ENCODE peak calls at places on chromosomes 2 and 18, in eight cellular contexts. One of them, this sample, is unnamed.

GRCh38 chr2:226655871-226656270 is 143.7 kb downstream of the IRS1 start:
- DNase-seq in HCT116: no peak
- DNase-seq in endodermal cell: no peak
- DNase-seq in pancreas: no peak
- DNase-seq in GM23338: no peak
- DNase-seq in kidney: no peak
- DNase-seq in psoas muscle: no peak
- DNase-seq in astrocyte: peak; percentile 49
- DNase-seq in this sample: no peak

GRCh38 chr2:207226243-207226642 is 60.5 kb upstream of the KLF7 start:
- DNase-seq in endodermal cell: no peak
- DNase-seq in astrocyte: no peak
- DNase-seq in HCT116: no peak
- DNase-seq in pancreas: no peak
- DNase-seq in GM23338: no peak
- DNase-seq in psoas muscle: no peak
- DNase-seq in kidney: no peak
- DNase-seq in this sample: no peak

GRCh38 chr2:67600472-67600871 is 203.3 kb downstream of the ETAA1 start:
- DNase-seq in pancreas: no peak
- DNase-seq in HCT116: no peak
- DNase-seq in psoas muscle: no peak
- DNase-seq in astrocyte: no peak
- DNase-seq in GM23338: peak; percentile 84
- DNase-seq in kidney: no peak
- DNase-seq in endodermal cell: peak; percentile 84
- DNase-seq in this sample: no peak

GRCh38 chr2:85926931-85927527 is 38.2 kb upstream of the ST3GAL5 start:
- DNase-seq in psoas muscle: no peak
- DNase-seq in astrocyte: no peak
- DNase-seq in HCT116: no peak
- DNase-seq in kidney: no peak
- DNase-seq in GM23338: no peak
- DNase-seq in endodermal cell: no peak
- DNase-seq in pancreas: no peak
- DNase-seq in this sample: no peak

GRCh38 chr2:39481611-39482010 is 44.5 kb upstream of the MAP4K3 start:
- DNase-seq in psoas muscle: no peak
- DNase-seq in pancreas: no peak
- DNase-seq in endodermal cell: no peak
- DNase-seq in GM23338: no peak
- DNase-seq in HCT116: no peak
- DNase-seq in astrocyte: peak; percentile 65
- DNase-seq in kidney: no peak
- DNase-seq in this sample: no peak

GRCh38 chr2:63124209-63124608 is 73.6 kb downstream of the OTX1 start:
- DNase-seq in pancreas: no peak
- DNase-seq in endodermal cell: no peak
- DNase-seq in GM23338: no peak
- DNase-seq in psoas muscle: no peak
- DNase-seq in kidney: no peak
- DNase-seq in astrocyte: no peak
- DNase-seq in HCT116: no peak
- DNase-seq in this sample: no peak

GRCh38 chr18:42409005-42409404 is 454.0 kb downstream of the PIK3C3 start:
- DNase-seq in endodermal cell: no peak
- DNase-seq in HCT116: no peak
- DNase-seq in astrocyte: no peak
- DNase-seq in pancreas: no peak
- DNase-seq in GM23338: no peak
- DNase-seq in kidney: no peak
- DNase-seq in psoas muscle: no peak
- DNase-seq in this sample: no peak

GRCh38 chr2:237254369-237254861 is 159.5 kb downstream of the COL6A3 start:
- DNase-seq in psoas muscle: no peak
- DNase-seq in kidney: no peak
- DNase-seq in HCT116: no peak
- DNase-seq in endodermal cell: no peak
- DNase-seq in pancreas: no peak
- DNase-seq in astrocyte: peak; percentile 92
- DNase-seq in GM23338: no peak
- DNase-seq in this sample: no peak

GRCh38 chr2:9018534-9018933 is 15.1 kb upstream of the MBOAT2 start:
- DNase-seq in astrocyte: no peak
- DNase-seq in psoas muscle: no peak
- DNase-seq in kidney: no peak
- DNase-seq in GM23338: no peak
- DNase-seq in pancreas: no peak
- DNase-seq in endodermal cell: no peak
- DNase-seq in HCT116: no peak
- DNase-seq in this sample: no peak

GRCh38 chr2:88540346-88540745 is 86.9 kb downstream of the EIF2AK3 start:
- DNase-seq in GM23338: no peak
- DNase-seq in HCT116: no peak
- DNase-seq in endodermal cell: no peak
- DNase-seq in astrocyte: peak; percentile 13
- DNase-seq in pancreas: no peak
- DNase-seq in kidney: no peak
- DNase-seq in psoas muscle: no peak
- DNase-seq in this sample: no peak

GRCh38 chr2:232839680-232840079 is 30.4 kb upstream of the SNORC start:
- DNase-seq in psoas muscle: peak; percentile 64
- DNase-seq in HCT116: no peak
- DNase-seq in kidney: no peak
- DNase-seq in astrocyte: no peak
- DNase-seq in GM23338: no peak
- DNase-seq in endodermal cell: no peak
- DNase-seq in pancreas: no peak
- DNase-seq in this sample: peak; percentile 66

GRCh38 chr18:74905245-74905644 is 303.7 kb downstream of the PTGR3 start:
- DNase-seq in astrocyte: no peak
- DNase-seq in pancreas: no peak
- DNase-seq in HCT116: no peak
- DNase-seq in endodermal cell: no peak
- DNase-seq in psoas muscle: no peak
- DNase-seq in kidney: no peak
- DNase-seq in GM23338: no peak
- DNase-seq in this sample: no peak

DNA sequence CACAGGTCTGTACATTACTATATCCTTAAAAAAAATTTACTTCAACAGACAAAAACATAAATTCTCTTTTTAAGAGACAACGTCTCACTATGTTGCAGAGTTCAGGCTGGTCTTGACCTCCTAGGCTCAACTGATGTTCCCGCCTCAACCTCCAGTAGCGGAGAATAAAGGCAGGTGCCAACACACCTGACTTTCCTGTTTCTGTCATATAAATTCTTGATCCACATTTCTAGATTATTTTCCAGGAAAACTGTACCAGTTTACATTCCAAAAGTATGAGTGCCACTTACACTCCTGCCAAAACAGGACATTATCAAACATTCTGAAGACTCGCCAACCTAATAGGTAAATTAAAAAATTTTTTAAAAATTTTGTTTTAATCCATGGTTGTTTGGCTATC is 48.6 kb downstream of the PUM2 start:
- DNase-seq in psoas muscle: no peak
- DNase-seq in pancreas: no peak
- DNase-seq in astrocyte: no peak
- DNase-seq in endodermal cell: no peak
- DNase-seq in GM23338: no peak
- DNase-seq in HCT116: no peak
- DNase-seq in kidney: no peak
- DNase-seq in this sample: no peak
- H3K27ac ChIP-seq in psoas muscle: no peak overlapping the region
- H3K27ac ChIP-seq in pancreas: no peak overlapping the region
- H3K27ac ChIP-seq in astrocyte: no peak overlapping the region
- H3K27ac ChIP-seq in endodermal cell: no peak overlapping the region
- H3K27ac ChIP-seq in GM23338: no peak overlapping the region
- H3K27ac ChIP-seq in HCT116: no peak overlapping the region
- H3K27ac ChIP-seq in kidney: no peak overlapping the region
- H3K27ac ChIP-seq in this sample: no peak overlapping the region

GRCh38 chr2:238839428-238839827 is 8.5 kb upstream of the TWIST2 start:
- DNase-seq in endodermal cell: no peak
- DNase-seq in kidney: no peak
- DNase-seq in astrocyte: no peak
- DNase-seq in GM23338: no peak
- DNase-seq in pancreas: no peak
- DNase-seq in HCT116: no peak
- DNase-seq in psoas muscle: no peak
- DNase-seq in this sample: no peak
- TF ChIP-seq CTCF in endodermal cell: peak; percentile 33
- TF ChIP-seq CTCF in kidney: no peak
- TF ChIP-seq CTCF in astrocyte: no peak
- TF ChIP-seq CTCF in GM23338: peak; percentile 12
- TF ChIP-seq CTCF in pancreas: no peak
- TF ChIP-seq CTCF in HCT116: no peak
- TF ChIP-seq CTCF in psoas muscle: no peak
- TF ChIP-seq CTCF in this sample: no peak

GRCh38 chr2:106117882-106118684 is 76.0 kb downstream of the UXS1 start:
- DNase-seq in GM23338: no peak
- DNase-seq in HCT116: no peak
- DNase-seq in kidney: peak; percentile 92
- DNase-seq in pancreas: peak; percentile 34
- DNase-seq in psoas muscle: no peak
- DNase-seq in astrocyte: peak; percentile 10
- DNase-seq in endodermal cell: no peak
- DNase-seq in this sample: no peak

GRCh38 chr2:106119074-106119473 is 75.0 kb downstream of the UXS1 start:
- DNase-seq in endodermal cell: no peak
- DNase-seq in pancreas: no peak
- DNase-seq in psoas muscle: no peak
- DNase-seq in HCT116: no peak
- DNase-seq in kidney: no peak
- DNase-seq in GM23338: no peak
- DNase-seq in astrocyte: no peak
- DNase-seq in this sample: no peak

GRCh38 chr2:106117347-106117746 is 76.8 kb downstream of the UXS1 start:
- DNase-seq in kidney: no peak
- DNase-seq in pancreas: no peak
- DNase-seq in HCT116: no peak
- DNase-seq in astrocyte: no peak
- DNase-seq in psoas muscle: no peak
- DNase-seq in endodermal cell: no peak
- DNase-seq in GM23338: no peak
- DNase-seq in this sample: no peak

GRCh38 chr2:106124126-106124756 is 69.9 kb downstream of the UXS1 start:
- DNase-seq in HCT116: no peak
- DNase-seq in endodermal cell: no peak
- DNase-seq in pancreas: no peak
- DNase-seq in GM23338: no peak
- DNase-seq in kidney: no peak
- DNase-seq in psoas muscle: no peak
- DNase-seq in astrocyte: no peak
- DNase-seq in this sample: no peak

DNA sequence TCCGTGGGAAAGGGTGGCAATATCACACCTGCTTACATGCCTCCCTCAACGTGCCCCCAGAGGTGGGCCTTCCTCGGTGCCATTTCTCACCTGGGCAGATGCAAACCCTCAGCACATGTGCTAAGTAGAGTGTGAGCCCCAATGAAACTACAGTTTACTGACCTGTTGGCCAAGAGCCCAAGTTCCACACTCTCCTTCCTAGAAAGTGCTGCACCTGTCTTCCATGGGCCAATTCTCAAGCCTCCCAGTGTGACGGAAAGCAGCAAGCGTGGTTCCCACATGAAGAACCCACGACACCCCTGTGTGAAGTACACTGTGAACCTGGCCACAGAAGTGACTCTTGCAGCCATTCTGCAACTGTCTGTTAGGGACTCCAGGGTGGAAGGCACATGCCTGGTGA is 73.7 kb downstream of the UXS1 start:
- DNase-seq in astrocyte: no peak
- DNase-seq in psoas muscle: no peak
- DNase-seq in GM23338: no peak
- DNase-seq in pancreas: peak; percentile 71
- DNase-seq in endodermal cell: no peak
- DNase-seq in kidney: no peak
- DNase-seq in HCT116: no peak
- DNase-seq in this sample: no peak
- H3K36me3 ChIP-seq in astrocyte: no peaks in the 10 kb centered on the region
- H3K36me3 ChIP-seq in psoas muscle: no peaks in the 10 kb centered on the region
- H3K36me3 ChIP-seq in GM23338: peaks cover 4% of the 10 kb centered on the region
- H3K36me3 ChIP-seq in pancreas: no peaks in the 10 kb centered on the region
- H3K36me3 ChIP-seq in endodermal cell: peaks cover 45% of the 10 kb centered on the region
- H3K36me3 ChIP-seq in kidney: peaks cover 21% of the 10 kb centered on the region
- H3K36me3 ChIP-seq in HCT116: no peaks in the 10 kb centered on the region
- H3K36me3 ChIP-seq in this sample: no peaks in the 10 kb centered on the region

GRCh38 chr2:118967124-118967880 is 25.3 kb downstream of the MARCO start:
- DNase-seq in GM23338: no peak
- DNase-seq in endodermal cell: peak; percentile 77
- DNase-seq in pancreas: no peak
- DNase-seq in kidney: no peak
- DNase-seq in astrocyte: no peak
- DNase-seq in HCT116: no peak
- DNase-seq in psoas muscle: no peak
- DNase-seq in this sample: no peak

GRCh38 chr2:118968031-118968430 is 26.0 kb downstream of the MARCO start:
- DNase-seq in astrocyte: no peak
- DNase-seq in GM23338: no peak
- DNase-seq in endodermal cell: no peak
- DNase-seq in HCT116: no peak
- DNase-seq in psoas muscle: no peak
- DNase-seq in kidney: no peak
- DNase-seq in pancreas: no peak
- DNase-seq in this sample: no peak

GRCh38 chr2:118969734-118970395 is 27.9 kb downstream of the MARCO start:
- DNase-seq in astrocyte: no peak
- DNase-seq in kidney: no peak
- DNase-seq in psoas muscle: no peak
- DNase-seq in pancreas: no peak
- DNase-seq in endodermal cell: no peak
- DNase-seq in GM23338: no peak
- DNase-seq in HCT116: no peak
- DNase-seq in this sample: no peak

GRCh38 chr2:118970396-118971135 is 28.6 kb downstream of the MARCO start:
- DNase-seq in endodermal cell: no peak
- DNase-seq in astrocyte: no peak
- DNase-seq in GM23338: no peak
- DNase-seq in psoas muscle: no peak
- DNase-seq in kidney: no peak
- DNase-seq in HCT116: no peak
- DNase-seq in pancreas: no peak
- DNase-seq in this sample: peak; percentile 83

GRCh38 chr2:118969025-118969733 is 27.2 kb downstream of the MARCO start:
- DNase-seq in astrocyte: no peak
- DNase-seq in psoas muscle: no peak
- DNase-seq in HCT116: no peak
- DNase-seq in kidney: no peak
- DNase-seq in GM23338: no peak
- DNase-seq in endodermal cell: no peak
- DNase-seq in pancreas: no peak
- DNase-seq in this sample: no peak
- H3K27ac ChIP-seq in astrocyte: no peak overlapping the region
- H3K27ac ChIP-seq in psoas muscle: no peak overlapping the region
- H3K27ac ChIP-seq in HCT116: no peak overlapping the region
- H3K27ac ChIP-seq in kidney: no peak overlapping the region
- H3K27ac ChIP-seq in GM23338: no peak overlapping the region
- H3K27ac ChIP-seq in endodermal cell: no peak overlapping the region
- H3K27ac ChIP-seq in pancreas: no peak overlapping the region
- H3K27ac ChIP-seq in this sample: peak overlapping the region; percentile 19